ENCODE peak calls at places on chromosomes 6 and 20, in six cellular contexts. O is substantia nigra, I is epithelial cell of prostate, D is HepG2, H is GM12878, X is mesendoderm. E is an unnamed sample.

GRCh38 chr6:112839525-112839961 is 492.4 kb downstream of the RFPL4B start:
- DNase-seq in I (peak; percentile 3), D (no peak), O (no peak), X (no peak), H (no peak), E (no peak)

GRCh38 chr20:36572701-36573102 is 695 bp upstream of the TGIF2 start:
- DNase-seq in X (peak; percentile 80), O (no peak), D (peak; percentile 65), I (no peak), H (no peak), E (no peak)

GRCh38 chr20:11057624-11058023 is 383.8 kb upstream of the JAG1 start:
- DNase-seq in O (no peak), H (no peak), D (no peak), I (no peak), X (no peak), E (no peak)

GRCh38 chr6:105272783-105273182 is 93.0 kb upstream of the POPDC3 start:
- DNase-seq in O (no peak), I (no peak), H (no peak), X (peak; percentile 44), D (peak; percentile 18), E (no peak)

GRCh38 chr6:44078795-44079671 is 48.2 kb downstream of the MRPL14 start:
- DNase-seq in I (no peak), H (no peak), X (peak; percentile 82), D (peak; percentile 79), O (no peak), E (no peak)

GRCh38 chr6:109978174-109979032 is at the start of gene GPR6:
- DNase-seq in H (no peak), I (peak; percentile 5), D (peak; percentile 24), O (peak; percentile 4), X (peak; percentile 93), E (peak; percentile 70)

GRCh38 chr6:26553739-26554668 is 15.8 kb downstream of the HMGN4 start:
- DNase-seq in D (peak; percentile 81), O (peak; percentile 28), I (peak; percentile 79), H (no peak), X (peak; percentile 87), E (peak; percentile 71)

GRCh38 chr6:2659882-2660281 is 90.8 kb downstream of the MYLK4 start:
- DNase-seq in H (no peak), I (peak; percentile 54), O (no peak), D (no peak), X (peak; percentile 84), E (no peak)

GRCh38 chr6:112931835-112932234 is 584.7 kb downstream of the RFPL4B start:
- DNase-seq in I (no peak), H (no peak), D (no peak), X (peak; percentile 41), O (no peak), E (no peak)

GRCh38 chr20:49460916-49461315 is 21.6 kb downstream of the KCNB1 start:
- DNase-seq in X (no peak), D (no peak), H (no peak), O (no peak), I (peak; percentile 8), E (no peak)

GRCh38 chr20:56391037-56391436 is 978 bp downstream of the AURKA start:
- DNase-seq in O (no peak), X (peak; percentile 5), H (no peak), I (no peak), D (no peak), E (no peak)

GRCh38 chr6:154732824-154733609 is at the start of gene SCAF8:
- DNase-seq in X (peak; percentile 86), D (peak; percentile 73), H (peak; percentile 23), I (no peak), O (peak; percentile 82), E (peak; percentile 57)

GRCh38 chr20:33990075-33990474 is 3.6 kb upstream of the RALY start:
- DNase-seq in D (no peak), O (no peak), X (no peak), H (no peak), I (no peak), E (no peak)

GRCh38 chr20:13650474-13650873 is 11.7 kb upstream of the TASP1 start:
- DNase-seq in O (no peak), X (no peak), D (no peak), I (no peak), H (no peak), E (no peak)

GRCh38 chr20:34720266-34720665 is 16.1 kb downstream of the TP53INP2 start:
- DNase-seq in O (no peak), D (no peak), I (no peak), X (no peak), H (no peak), E (peak; percentile 2)

GRCh38 chr20:61963149-61963548 is 102.5 kb downstream of the TAF4 start:
- DNase-seq in O (no peak), H (no peak), I (no peak), X (no peak), D (no peak), E (no peak)

GRCh38 chr6:168451805-168452204 is 10.8 kb downstream of the SMOC2 start:
- DNase-seq in D (no peak), H (no peak), X (peak; percentile 54), O (no peak), I (no peak), E (no peak)

GRCh38 chr6:30877419-30878262 is 6.7 kb upstream of the DDR1 start:
- DNase-seq in H (peak; percentile 59), X (peak; percentile 95), O (peak; percentile 76), I (no peak), D (peak; percentile 91), E (no peak)

GRCh38 chr6:104682722-104683643 is 176.7 kb downstream of the HACE1 start:
- DNase-seq in H (no peak), O (peak; percentile 3), I (no peak), X (peak; percentile 81), D (peak; percentile 40), E (no peak)

GRCh38 chr6:37088897-37089296 is 81.1 kb upstream of the PIM1 start:
- DNase-seq in D (no peak), H (no peak), X (no peak), O (no peak), I (no peak), E (no peak)

GRCh38 chr6:35359346-35359743 is 17.0 kb downstream of the PPARD start:
- DNase-seq in O (no peak), I (no peak), D (no peak), H (no peak), X (no peak), E (no peak)

GRCh38 chr6:159989471-159989870 is 20.6 kb downstream of the IGF2R start:
- DNase-seq in D (no peak), I (no peak), X (no peak), O (no peak), H (no peak), E (no peak)
- H3K27ac ChIP-seq in D (no peak overlapping the region), I (peak overlapping the region; percentile 23), X (no peak overlapping the region), O (no peak overlapping the region), H (peak overlapping the region; percentile 45), E (no peak overlapping the region)

GRCh38 chr6:161139304-161139765 is 134.5 kb downstream of the AGPAT4 start:
- DNase-seq in X (no peak), I (no peak), H (no peak), D (no peak), O (no peak), E (no peak)

GRCh38 chr6:161137320-161137719 is 136.5 kb downstream of the AGPAT4 start:
- DNase-seq in D (no peak), O (no peak), I (no peak), H (no peak), X (no peak), E (no peak)

GRCh38 chr6:161137839-161138544 is 135.9 kb downstream of the AGPAT4 start:
- DNase-seq in O (no peak), I (peak; percentile 79), D (no peak), X (no peak), H (no peak), E (no peak)

GRCh38 chr6:161139766-161140553 is 133.9 kb downstream of the AGPAT4 start:
- DNase-seq in D (no peak), X (no peak), O (no peak), H (no peak), I (no peak), E (no peak)

GRCh38 chr6:161138545-161139303 is 135.1 kb downstream of the AGPAT4 start:
- DNase-seq in I (no peak), D (no peak), O (no peak), H (no peak), X (peak; percentile 26), E (no peak)
- H3K27ac ChIP-seq in I (no peak overlapping the region), D (no peak overlapping the region), O (peak overlapping the region; percentile 92), H (no peak overlapping the region), X (no peak overlapping the region), E (peak overlapping the region; percentile 73)

DNA sequence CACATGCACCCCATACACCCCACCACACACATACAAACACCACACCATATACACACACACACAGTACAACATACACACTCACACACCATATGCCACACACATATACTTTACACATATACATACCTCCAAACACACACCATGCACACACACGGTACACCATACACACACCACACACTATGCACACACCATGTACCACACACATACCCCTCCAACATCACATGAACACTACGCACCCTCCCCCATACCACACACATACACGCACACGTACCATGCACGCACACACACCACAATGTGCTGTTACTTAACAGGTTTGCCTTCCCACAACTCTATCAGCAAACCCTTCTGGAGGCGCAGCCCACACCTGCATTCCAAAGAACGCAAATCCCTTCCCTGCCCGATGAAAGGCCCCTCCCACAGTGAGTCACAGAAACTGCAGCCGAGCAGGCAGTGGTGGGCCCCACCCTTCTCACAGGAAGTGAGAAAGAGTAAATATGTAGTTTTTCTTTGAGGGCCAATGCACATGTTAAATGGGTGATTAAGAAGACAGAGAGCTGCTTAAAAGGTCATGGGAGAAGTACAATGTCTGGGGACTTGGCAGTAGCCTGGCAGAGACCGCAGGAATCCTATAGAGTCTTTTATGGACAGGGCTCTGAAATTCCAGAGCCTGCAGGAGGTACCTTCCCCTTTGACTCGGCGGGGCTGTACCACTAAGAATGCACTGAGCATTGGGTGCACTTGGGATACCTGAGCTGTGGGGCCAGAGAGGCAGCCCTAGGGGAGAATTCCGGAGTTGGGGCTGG is 34.1 kb upstream of the EZR start:
- DNase-seq in D (peak; percentile 89), H (peak; percentile 50), O (no peak), X (peak; percentile 99), I (peak; percentile 99), E (no peak)
- H3K27ac ChIP-seq in D (no peak overlapping the region), H (peak overlapping the region; percentile 54), O (no peak overlapping the region), X (peak overlapping the region; percentile 92), I (peak overlapping the region; percentile 98), E (no peak overlapping the region)

GRCh38 chr20:47235111-47235510 is 121.4 kb downstream of the ZMYND8 start:
- DNase-seq in D (no peak), X (no peak), I (no peak), H (no peak), O (no peak), E (no peak)
- H3K27ac ChIP-seq in D (no peak overlapping the region), X (no peak overlapping the region), I (no peak overlapping the region), H (no peak overlapping the region), O (no peak overlapping the region), E (no peak overlapping the region)